ENCODE peak calls at places on chromosomes 3 and 15, in four cellular contexts. One of them, this sample, is unnamed.

GRCh38 chr3:36876181-36876936 is 68.5 kb downstream of the TRANK1 start:
- DNase-seq in bronchial epithelial cell: no peak
- DNase-seq in pancreas: no peak
- DNase-seq in brain microvascular endothelial cell: no peak
- DNase-seq in this sample: no peak

GRCh38 chr15:66940368-66940767 is 125.0 kb upstream of the SMAD3 start:
- DNase-seq in bronchial epithelial cell: peak
- DNase-seq in pancreas: no peak
- DNase-seq in brain microvascular endothelial cell: peak
- DNase-seq in this sample: no peak

GRCh38 chr3:181879926-181880325 is 168.2 kb downstream of the SOX2 start:
- DNase-seq in bronchial epithelial cell: peak
- DNase-seq in brain microvascular endothelial cell: no peak
- DNase-seq in pancreas: no peak
- DNase-seq in this sample: no peak

GRCh38 chr3:9276761-9277370 is 27.4 kb upstream of the SRGAP3 start:
- DNase-seq in brain microvascular endothelial cell: no peak
- DNase-seq in pancreas: no peak
- DNase-seq in bronchial epithelial cell: peak
- DNase-seq in this sample: no peak

GRCh38 chr15:57060799-57061198 is 142.4 kb downstream of the TCF12 start:
- DNase-seq in brain microvascular endothelial cell: peak
- DNase-seq in pancreas: no peak
- DNase-seq in bronchial epithelial cell: peak
- DNase-seq in this sample: peak

GRCh38 chr3:86180696-86181095 is 810.3 kb downstream of the VGLL3 start:
- DNase-seq in bronchial epithelial cell: peak
- DNase-seq in pancreas: no peak
- DNase-seq in brain microvascular endothelial cell: no peak
- DNase-seq in this sample: no peak

GRCh38 chr3:85725809-85726208 is 767.0 kb downstream of the CADM2 start:
- DNase-seq in bronchial epithelial cell: no peak
- DNase-seq in brain microvascular endothelial cell: no peak
- DNase-seq in pancreas: no peak
- DNase-seq in this sample: no peak

GRCh38 chr15:96369351-96369750 is 38.9 kb downstream of the NR2F2 start:
- DNase-seq in bronchial epithelial cell: no peak
- DNase-seq in brain microvascular endothelial cell: no peak
- DNase-seq in pancreas: no peak
- DNase-seq in this sample: no peak

GRCh38 chr3:37386627-37387230 is 212.3 kb upstream of the LRRFIP2 start:
- DNase-seq in pancreas: no peak
- DNase-seq in bronchial epithelial cell: no peak
- DNase-seq in brain microvascular endothelial cell: no peak
- DNase-seq in this sample: no peak

GRCh38 chr3:177448987-177449975 is 252.0 kb upstream of the TBL1XR1 start:
- DNase-seq in brain microvascular endothelial cell: peak
- DNase-seq in pancreas: no peak
- DNase-seq in bronchial epithelial cell: peak
- DNase-seq in this sample: no peak

GRCh38 chr3:100802126-100802525 is 92.8 kb downstream of the TFG start:
- DNase-seq in brain microvascular endothelial cell: peak
- DNase-seq in pancreas: no peak
- DNase-seq in bronchial epithelial cell: peak
- DNase-seq in this sample: no peak

GRCh38 chr15:63050737-63051700 is 8.5 kb downstream of the TPM1 start:
- DNase-seq in pancreas: no peak
- DNase-seq in bronchial epithelial cell: no peak
- DNase-seq in brain microvascular endothelial cell: peak
- DNase-seq in this sample: no peak

GRCh38 chr15:98292442-98293240 is 332.1 kb downstream of the ARRDC4 start:
- DNase-seq in brain microvascular endothelial cell: peak
- DNase-seq in pancreas: peak
- DNase-seq in bronchial epithelial cell: peak
- DNase-seq in this sample: no peak

GRCh38 chr3:143237036-143237688 is 117.6 kb downstream of the CHST2 start:
- DNase-seq in bronchial epithelial cell: no peak
- DNase-seq in pancreas: no peak
- DNase-seq in brain microvascular endothelial cell: no peak
- DNase-seq in this sample: no peak

GRCh38 chr3:24060055-24060454 is 115.0 kb downstream of the NR1D2 start:
- DNase-seq in brain microvascular endothelial cell: peak
- DNase-seq in pancreas: no peak
- DNase-seq in bronchial epithelial cell: peak
- DNase-seq in this sample: no peak

GRCh38 chr3:52277972-52278509 is 408 bp downstream of the WDR82 start:
- DNase-seq in pancreas: no peak
- DNase-seq in brain microvascular endothelial cell: peak
- DNase-seq in bronchial epithelial cell: peak
- DNase-seq in this sample: no peak

GRCh38 chr3:44050051-44050570 is 191.6 kb upstream of the TOPAZ1 start:
- DNase-seq in bronchial epithelial cell: no peak
- DNase-seq in pancreas: no peak
- DNase-seq in brain microvascular endothelial cell: no peak
- DNase-seq in this sample: no peak

GRCh38 chr15:40275491-40275890 is 7.4 kb downstream of the ANKRD63 start:
- DNase-seq in bronchial epithelial cell: no peak
- DNase-seq in brain microvascular endothelial cell: no peak
- DNase-seq in pancreas: no peak
- DNase-seq in this sample: no peak

GRCh38 chr3:101119535-101119934 is 126.3 kb upstream of the ABI3BP start:
- DNase-seq in bronchial epithelial cell: peak
- DNase-seq in brain microvascular endothelial cell: peak
- DNase-seq in pancreas: no peak
- DNase-seq in this sample: peak

GRCh38 chr3:114447545-114447944 is 153.7 kb downstream of the TIGIT start:
- DNase-seq in bronchial epithelial cell: no peak
- DNase-seq in brain microvascular endothelial cell: no peak
- DNase-seq in pancreas: no peak
- DNase-seq in this sample: no peak

GRCh38 chr3:51354172-51354571 is 30.9 kb upstream of the MANF start:
- DNase-seq in pancreas: no peak
- DNase-seq in bronchial epithelial cell: no peak
- DNase-seq in brain microvascular endothelial cell: no peak
- DNase-seq in this sample: no peak

GRCh38 chr3:111173328-111173900 is 101.8 kb downstream of the NECTIN3 start:
- DNase-seq in pancreas: no peak
- DNase-seq in brain microvascular endothelial cell: peak
- DNase-seq in bronchial epithelial cell: peak
- DNase-seq in this sample: no peak

GRCh38 chr3:122991236-122991985 is 36.2 kb downstream of the SEMA5B start:
- DNase-seq in brain microvascular endothelial cell: no peak
- DNase-seq in pancreas: no peak
- DNase-seq in bronchial epithelial cell: no peak
- DNase-seq in this sample: no peak

GRCh38 chr15:74565381-74566085 is 24.5 kb downstream of the ARID3B start:
- DNase-seq in bronchial epithelial cell: no peak
- DNase-seq in brain microvascular endothelial cell: no peak
- DNase-seq in pancreas: no peak
- DNase-seq in this sample: no peak

GRCh38 chr15:74568594-74568993 is 27.6 kb downstream of the ARID3B start:
- DNase-seq in bronchial epithelial cell: no peak
- DNase-seq in brain microvascular endothelial cell: no peak
- DNase-seq in pancreas: no peak
- DNase-seq in this sample: no peak

GRCh38 chr15:74564182-74564581 is 23.2 kb downstream of the ARID3B start:
- DNase-seq in brain microvascular endothelial cell: no peak
- DNase-seq in bronchial epithelial cell: no peak
- DNase-seq in pancreas: no peak
- DNase-seq in this sample: no peak

DNA sequence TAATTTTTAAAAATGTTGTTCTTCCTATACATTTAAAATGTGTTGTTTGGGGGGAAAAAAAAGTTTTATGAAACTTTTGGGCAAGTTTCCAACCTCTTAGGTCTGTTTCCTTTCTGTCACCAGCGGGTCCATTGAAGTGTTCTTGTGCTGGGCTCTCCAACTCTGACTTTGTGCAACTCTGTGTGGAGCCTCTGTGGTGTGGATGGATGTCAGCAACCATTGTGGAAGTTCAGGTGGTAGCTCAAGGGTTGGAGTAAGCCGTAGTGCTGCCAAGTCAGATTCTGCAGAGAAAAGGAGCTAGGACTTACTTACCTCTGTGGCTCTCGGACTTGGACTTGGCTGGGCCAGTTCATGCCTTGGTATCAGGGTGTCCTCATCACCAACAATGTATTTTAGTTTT is 22.4 kb downstream of the ARID3B start:
- DNase-seq in pancreas: no peak
- DNase-seq in bronchial epithelial cell: no peak
- DNase-seq in brain microvascular endothelial cell: no peak
- DNase-seq in this sample: no peak
- TF ChIP-seq CTCF in pancreas: no peak
- TF ChIP-seq CTCF in bronchial epithelial cell: no peak
- TF ChIP-seq CTCF in brain microvascular endothelial cell: no peak
- TF ChIP-seq CTCF in this sample: no peak

GRCh38 chr15:28983432-28984311 is 97.9 kb downstream of the APBA2 start:
- DNase-seq in pancreas: no peak
- DNase-seq in bronchial epithelial cell: no peak
- DNase-seq in brain microvascular endothelial cell: no peak
- DNase-seq in this sample: no peak
- TF ChIP-seq CTCF in pancreas: no peak
- TF ChIP-seq CTCF in bronchial epithelial cell: no peak
- TF ChIP-seq CTCF in brain microvascular endothelial cell: peak
- TF ChIP-seq CTCF in this sample: no peak

DNA sequence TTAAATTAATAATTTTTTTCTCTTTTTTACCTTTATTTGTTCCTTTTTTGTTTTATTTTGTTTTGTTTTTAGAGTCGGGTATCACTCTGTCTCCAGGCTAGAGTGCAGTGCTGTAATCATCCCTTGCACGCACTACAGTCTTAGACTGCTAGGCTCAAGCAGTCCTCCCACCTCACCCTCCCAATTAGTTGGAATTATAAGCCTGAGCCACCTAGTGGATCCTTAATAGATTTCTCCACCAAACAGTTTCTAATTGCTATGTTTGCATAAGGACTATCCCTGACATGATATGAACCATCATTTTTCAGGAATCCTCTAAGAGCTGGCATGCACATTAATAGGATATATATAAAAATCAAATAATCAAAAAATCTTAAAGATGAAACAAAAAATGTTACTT is 993.2 kb downstream of the OTOL1 start:
- DNase-seq in pancreas: no peak
- DNase-seq in bronchial epithelial cell: no peak
- DNase-seq in brain microvascular endothelial cell: no peak
- DNase-seq in this sample: no peak
- TF ChIP-seq CTCF in pancreas: no peak
- TF ChIP-seq CTCF in bronchial epithelial cell: no peak
- TF ChIP-seq CTCF in brain microvascular endothelial cell: no peak
- TF ChIP-seq CTCF in this sample: no peak

GRCh38 chr15:47410243-47410642 is 307.1 kb upstream of the SEMA6D start:
- DNase-seq in pancreas: no peak
- DNase-seq in brain microvascular endothelial cell: no peak
- DNase-seq in bronchial epithelial cell: no peak
- DNase-seq in this sample: no peak

GRCh38 chr15:47409601-47410000 is 307.7 kb upstream of the SEMA6D start:
- DNase-seq in bronchial epithelial cell: no peak
- DNase-seq in brain microvascular endothelial cell: no peak
- DNase-seq in pancreas: no peak
- DNase-seq in this sample: no peak

GRCh38 chr15:47409038-47409437 is 308.3 kb upstream of the SEMA6D start:
- DNase-seq in bronchial epithelial cell: no peak
- DNase-seq in brain microvascular endothelial cell: no peak
- DNase-seq in pancreas: no peak
- DNase-seq in this sample: no peak

GRCh38 chr15:47405768-47406167 is 311.5 kb upstream of the SEMA6D start:
- DNase-seq in brain microvascular endothelial cell: no peak
- DNase-seq in pancreas: no peak
- DNase-seq in bronchial epithelial cell: no peak
- DNase-seq in this sample: no peak

DNA sequence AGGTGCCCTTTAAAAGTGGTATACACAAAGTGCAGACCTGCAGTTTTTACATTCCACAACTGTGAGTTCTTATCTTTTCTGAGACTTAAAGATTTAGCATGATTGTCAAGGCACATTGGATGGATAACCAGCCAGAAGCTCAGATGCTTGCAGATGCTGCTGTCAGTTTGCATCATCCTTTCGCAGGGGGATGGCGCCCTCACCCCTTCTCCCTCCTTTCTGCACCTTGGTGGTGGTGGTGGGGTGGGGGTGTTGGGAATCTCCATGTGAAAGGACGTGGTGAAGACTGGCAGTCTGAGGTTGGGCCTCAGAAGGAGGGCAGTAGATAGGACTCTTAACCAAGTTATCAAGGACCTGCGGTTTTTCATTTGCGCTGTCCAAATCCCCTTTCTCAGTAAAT is 309.6 kb upstream of the SEMA6D start:
- DNase-seq in pancreas: no peak
- DNase-seq in bronchial epithelial cell: no peak
- DNase-seq in brain microvascular endothelial cell: no peak
- DNase-seq in this sample: no peak
- TF ChIP-seq CTCF in pancreas: no peak
- TF ChIP-seq CTCF in bronchial epithelial cell: no peak
- TF ChIP-seq CTCF in brain microvascular endothelial cell: no peak
- TF ChIP-seq CTCF in this sample: no peak

GRCh38 chr3:141542989-141543388 is 56.2 kb downstream of the RASA2 start:
- DNase-seq in brain microvascular endothelial cell: no peak
- DNase-seq in pancreas: no peak
- DNase-seq in bronchial epithelial cell: no peak
- DNase-seq in this sample: no peak
- TF ChIP-seq CTCF in brain microvascular endothelial cell: no peak
- TF ChIP-seq CTCF in pancreas: peak
- TF ChIP-seq CTCF in bronchial epithelial cell: no peak
- TF ChIP-seq CTCF in this sample: no peak

DNA sequence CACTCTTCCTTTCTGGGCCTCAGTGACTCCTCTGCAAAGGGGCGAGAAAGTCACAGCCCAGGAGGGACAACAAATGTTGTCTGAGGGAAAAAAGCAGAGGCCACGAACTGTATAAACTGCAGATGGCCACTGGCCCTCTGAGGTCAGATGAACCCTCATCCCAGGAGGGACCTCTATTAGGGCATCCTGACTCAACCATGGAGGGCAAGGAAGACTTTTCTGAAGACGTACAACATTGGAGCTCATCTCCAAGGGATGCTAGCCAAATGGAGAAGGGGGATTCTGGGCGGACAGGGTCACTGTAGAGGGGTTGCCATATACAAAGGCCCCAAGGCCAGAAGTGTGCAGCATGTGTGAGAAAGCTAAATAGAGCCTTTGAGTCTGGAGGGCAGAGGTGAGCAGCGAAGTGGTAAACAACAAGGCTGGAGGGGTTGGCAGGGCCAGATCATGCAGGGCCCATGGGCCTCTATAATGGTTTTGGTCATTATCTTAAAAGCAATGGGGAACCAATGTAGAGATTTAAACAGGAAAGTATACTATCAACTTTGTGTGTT is 16.7 kb downstream of the GRAMD2A start:
- DNase-seq in brain microvascular endothelial cell: no peak
- DNase-seq in bronchial epithelial cell: no peak
- DNase-seq in pancreas: no peak
- DNase-seq in this sample: no peak
- TF ChIP-seq CTCF in brain microvascular endothelial cell: no peak
- TF ChIP-seq CTCF in bronchial epithelial cell: no peak
- TF ChIP-seq CTCF in pancreas: no peak
- TF ChIP-seq CTCF in this sample: no peak